ENCODE peak calls at places on chromosomes 2 and 18, in five cellular contexts. One of them, this sample, is unnamed.

GRCh38 chr2:127700527-127701192 is 637 bp upstream of the SFT2D3 start:
- DNase-seq in esophagus muscularis mucosa: no peak
- DNase-seq in OCI-LY7: peak
- DNase-seq in LoVo: peak
- DNase-seq in kidney tubule cell: peak
- DNase-seq in this sample: no peak

GRCh38 chr2:10007921-10008808 is 35.2 kb upstream of the KLF11 start:
- DNase-seq in esophagus muscularis mucosa: no peak
- DNase-seq in OCI-LY7: no peak
- DNase-seq in LoVo: no peak
- DNase-seq in kidney tubule cell: no peak
- DNase-seq in this sample: no peak

GRCh38 chr18:69752737-69753380 is 194.8 kb downstream of the CD226 start:
- DNase-seq in esophagus muscularis mucosa: no peak
- DNase-seq in OCI-LY7: no peak
- DNase-seq in LoVo: no peak
- DNase-seq in kidney tubule cell: no peak
- DNase-seq in this sample: no peak

GRCh38 chr2:189821953-189822748 is 37.9 kb downstream of the PMS1 start:
- DNase-seq in esophagus muscularis mucosa: no peak
- DNase-seq in OCI-LY7: no peak
- DNase-seq in LoVo: no peak
- DNase-seq in kidney tubule cell: no peak
- DNase-seq in this sample: peak

GRCh38 chr18:63834471-63835113 is 52.9 kb upstream of the SERPINB2 start:
- DNase-seq in esophagus muscularis mucosa: no peak
- DNase-seq in OCI-LY7: no peak
- DNase-seq in LoVo: no peak
- DNase-seq in kidney tubule cell: peak
- DNase-seq in this sample: no peak

GRCh38 chr18:44592639-44593038 is 88.0 kb upstream of the SETBP1 start:
- DNase-seq in esophagus muscularis mucosa: no peak
- DNase-seq in OCI-LY7: no peak
- DNase-seq in LoVo: no peak
- DNase-seq in kidney tubule cell: no peak
- DNase-seq in this sample: peak

GRCh38 chr2:209913786-209914185 is 88.7 kb upstream of the RPE start:
- DNase-seq in esophagus muscularis mucosa: no peak
- DNase-seq in OCI-LY7: no peak
- DNase-seq in LoVo: no peak
- DNase-seq in kidney tubule cell: no peak
- DNase-seq in this sample: no peak

GRCh38 chr2:111122631-111123421 is 2.1 kb downstream of the BCL2L11 start:
- DNase-seq in esophagus muscularis mucosa: no peak
- DNase-seq in OCI-LY7: peak
- DNase-seq in LoVo: peak
- DNase-seq in kidney tubule cell: peak
- DNase-seq in this sample: peak

GRCh38 chr2:68727698-68728375 is 6.8 kb upstream of the ARHGAP25 start:
- DNase-seq in esophagus muscularis mucosa: no peak
- DNase-seq in OCI-LY7: no peak
- DNase-seq in LoVo: no peak
- DNase-seq in kidney tubule cell: peak
- DNase-seq in this sample: no peak

GRCh38 chr2:157747695-157748370 is 119.2 kb upstream of the ACVR1C start:
- DNase-seq in esophagus muscularis mucosa: no peak
- DNase-seq in OCI-LY7: no peak
- DNase-seq in LoVo: no peak
- DNase-seq in kidney tubule cell: peak
- DNase-seq in this sample: peak

GRCh38 chr2:207474871-207475485 is 54.8 kb upstream of the CREB1 start:
- DNase-seq in esophagus muscularis mucosa: no peak
- DNase-seq in OCI-LY7: peak
- DNase-seq in LoVo: peak
- DNase-seq in kidney tubule cell: peak
- DNase-seq in this sample: peak

GRCh38 chr2:9774266-9774665 is 69.0 kb upstream of the TAF1B start:
- DNase-seq in esophagus muscularis mucosa: no peak
- DNase-seq in OCI-LY7: no peak
- DNase-seq in LoVo: no peak
- DNase-seq in kidney tubule cell: no peak
- DNase-seq in this sample: no peak

GRCh38 chr18:68928762-68929675 is 131.1 kb downstream of the CCDC102B start:
- DNase-seq in esophagus muscularis mucosa: no peak
- DNase-seq in OCI-LY7: no peak
- DNase-seq in LoVo: no peak
- DNase-seq in kidney tubule cell: peak
- DNase-seq in this sample: no peak

GRCh38 chr2:10717630-10718029 is 3.8 kb upstream of the ATP6V1C2 start:
- DNase-seq in esophagus muscularis mucosa: no peak
- DNase-seq in OCI-LY7: no peak
- DNase-seq in LoVo: no peak
- DNase-seq in kidney tubule cell: peak
- DNase-seq in this sample: peak

GRCh38 chr2:229376866-229377265 is 105.8 kb upstream of the PID1 start:
- DNase-seq in esophagus muscularis mucosa: no peak
- DNase-seq in OCI-LY7: no peak
- DNase-seq in LoVo: no peak
- DNase-seq in kidney tubule cell: peak
- DNase-seq in this sample: peak

GRCh38 chr2:11411768-11412448 is 54.1 kb downstream of the E2F6 start:
- DNase-seq in esophagus muscularis mucosa: no peak
- DNase-seq in OCI-LY7: peak
- DNase-seq in LoVo: peak
- DNase-seq in kidney tubule cell: peak
- DNase-seq in this sample: peak

GRCh38 chr18:51361130-51361860 is 163.8 kb upstream of the MEX3C start:
- DNase-seq in esophagus muscularis mucosa: no peak
- DNase-seq in OCI-LY7: peak
- DNase-seq in LoVo: no peak
- DNase-seq in kidney tubule cell: peak
- DNase-seq in this sample: peak

GRCh38 chr2:111139637-111140317 is 19.1 kb downstream of the BCL2L11 start:
- DNase-seq in esophagus muscularis mucosa: no peak
- DNase-seq in OCI-LY7: no peak
- DNase-seq in LoVo: no peak
- DNase-seq in kidney tubule cell: no peak
- DNase-seq in this sample: no peak

GRCh38 chr18:50401888-50402287 is 27.0 kb downstream of the SKA1 start:
- DNase-seq in esophagus muscularis mucosa: no peak
- DNase-seq in OCI-LY7: no peak
- DNase-seq in LoVo: peak
- DNase-seq in kidney tubule cell: peak
- DNase-seq in this sample: peak

GRCh38 chr2:128286905-128287779 is 31.5 kb downstream of the HS6ST1 start:
- DNase-seq in esophagus muscularis mucosa: no peak
- DNase-seq in OCI-LY7: no peak
- DNase-seq in LoVo: no peak
- DNase-seq in kidney tubule cell: no peak
- DNase-seq in this sample: no peak

GRCh38 chr2:96321230-96322103 is 3.6 kb upstream of the ITPRIPL1 start:
- DNase-seq in esophagus muscularis mucosa: no peak
- DNase-seq in OCI-LY7: peak
- DNase-seq in LoVo: peak
- DNase-seq in kidney tubule cell: peak
- DNase-seq in this sample: peak

GRCh38 chr2:48954935-48955334 is 199.4 kb downstream of the FSHR start:
- DNase-seq in esophagus muscularis mucosa: no peak
- DNase-seq in OCI-LY7: no peak
- DNase-seq in LoVo: no peak
- DNase-seq in kidney tubule cell: no peak
- DNase-seq in this sample: no peak

GRCh38 chr2:160353166-160353565 is 140.4 kb downstream of the RBMS1 start:
- DNase-seq in esophagus muscularis mucosa: no peak
- DNase-seq in OCI-LY7: peak
- DNase-seq in LoVo: no peak
- DNase-seq in kidney tubule cell: no peak
- DNase-seq in this sample: no peak

GRCh38 chr2:196200557-196200956 is 29.2 kb upstream of the STK17B start:
- DNase-seq in esophagus muscularis mucosa: no peak
- DNase-seq in OCI-LY7: peak
- DNase-seq in LoVo: no peak
- DNase-seq in kidney tubule cell: no peak
- DNase-seq in this sample: no peak

GRCh38 chr2:3606370-3607124 is 11.6 kb downstream of the COLEC11 start:
- DNase-seq in esophagus muscularis mucosa: peak
- DNase-seq in OCI-LY7: no peak
- DNase-seq in LoVo: no peak
- DNase-seq in kidney tubule cell: no peak
- DNase-seq in this sample: no peak

GRCh38 chr2:135163306-135163705 is 111.2 kb downstream of the RAB3GAP1 start:
- DNase-seq in esophagus muscularis mucosa: no peak
- DNase-seq in OCI-LY7: no peak
- DNase-seq in LoVo: no peak
- DNase-seq in kidney tubule cell: no peak
- DNase-seq in this sample: no peak

GRCh38 chr18:52716926-52717325 is 376.9 kb downstream of the DCC start:
- DNase-seq in esophagus muscularis mucosa: no peak
- DNase-seq in OCI-LY7: no peak
- DNase-seq in LoVo: peak
- DNase-seq in kidney tubule cell: peak
- DNase-seq in this sample: peak

GRCh38 chr2:51027442-51027841 is 4.5 kb downstream of the NRXN1 start:
- DNase-seq in esophagus muscularis mucosa: no peak
- DNase-seq in OCI-LY7: no peak
- DNase-seq in LoVo: no peak
- DNase-seq in kidney tubule cell: no peak
- DNase-seq in this sample: no peak

GRCh38 chr18:79791141-79791972 is 6.4 kb upstream of the KCNG2 start:
- DNase-seq in esophagus muscularis mucosa: no peak
- DNase-seq in OCI-LY7: no peak
- DNase-seq in LoVo: no peak
- DNase-seq in kidney tubule cell: peak
- DNase-seq in this sample: peak

This sample was measured in cardiac fibroblast.